ENCODE peak calls at places on chromosomes 11 and 22, in six cellular contexts. C is PC-3, Z is neural progenitor cell, N is GM23248, L is hepatocyte, P is astrocyte. Q is an unnamed sample. For H3K36me3, the result is how much of the 10 kb centered on the place peaks cover.

GRCh38 chr11:105156231-105156630 is 16.7 kb upstream of the CARD18 start:
- DNase-seq in P (no peak), C (peak), L (no peak), Z (peak), N (no peak), Q (peak)

GRCh38 chr11:33214187-33214586 is 43.0 kb upstream of the HIPK3 start:
- DNase-seq in N (peak), Z (no peak), C (no peak), P (peak), L (no peak), Q (no peak)

GRCh38 chr22:24162377-24162927 is 18.8 kb upstream of the SUSD2 start:
- DNase-seq in P (no peak), Z (no peak), L (no peak), C (no peak), N (no peak), Q (no peak)

GRCh38 chr11:114162719-114163123 is 103.2 kb downstream of the ZBTB16 start:
- DNase-seq in N (peak), L (peak), C (peak), Z (no peak), P (peak), Q (peak)

GRCh38 chr11:116603783-116604323 is 168.9 kb downstream of the BUD13 start:
- DNase-seq in Z (no peak), P (no peak), N (no peak), C (no peak), L (no peak), Q (no peak)

GRCh38 chr11:46663277-46663940 is 37.0 kb downstream of the ARHGAP1 start:
- DNase-seq in C (peak), Z (no peak), N (peak), P (no peak), L (no peak), Q (no peak)

GRCh38 chr11:85431319-85431718 is 195.8 kb downstream of the DLG2 start:
- DNase-seq in Z (no peak), C (no peak), N (no peak), L (no peak), P (no peak), Q (no peak)

GRCh38 chr22:37431811-37432707 is 4.8 kb upstream of the ELFN2 start:
- DNase-seq in Z (no peak), P (peak), L (peak), N (peak), C (peak), Q (peak)

DNA sequence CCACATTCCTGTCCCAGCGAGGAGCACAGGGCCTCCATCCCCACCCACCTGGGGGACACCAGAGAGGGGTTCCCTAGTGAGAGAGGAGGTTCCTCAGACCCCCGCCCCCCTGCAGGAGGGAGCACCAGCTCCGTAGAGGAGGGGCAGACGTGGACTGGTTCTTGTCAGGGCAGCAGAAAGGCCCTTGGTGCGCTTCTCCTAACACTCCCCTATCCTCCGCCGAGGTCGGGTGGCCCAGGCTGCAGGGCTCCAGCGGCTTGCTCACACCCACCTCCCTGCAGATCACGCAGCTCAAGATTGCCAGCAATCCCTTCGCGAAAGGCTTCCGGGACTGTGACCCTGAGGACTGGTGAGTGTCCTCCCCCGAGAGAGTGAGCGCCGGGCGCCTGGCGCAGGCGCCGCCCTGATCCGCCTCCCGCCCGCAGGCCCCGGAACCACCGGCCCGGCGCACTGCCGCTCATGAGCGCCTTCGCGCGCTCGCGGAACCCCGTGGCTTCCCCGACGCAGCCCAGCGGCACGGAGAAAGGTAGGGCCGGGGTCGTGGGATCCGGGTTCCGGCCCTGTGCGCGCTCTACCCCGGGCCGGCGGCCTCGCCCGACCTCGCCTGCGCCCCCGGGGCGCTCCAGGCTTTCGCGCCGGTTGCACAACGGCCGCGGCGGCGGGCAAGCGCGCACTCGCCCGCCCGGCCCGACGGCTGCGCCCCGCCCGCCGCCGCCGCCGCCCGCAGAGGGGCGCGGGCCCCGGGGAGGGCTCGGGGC is 5.1 kb downstream of the TBX1 start:
- DNase-seq in Z (peak), C (no peak), P (no peak), L (no peak), N (peak), Q (no peak)
- TF ChIP-seq EZH2 in Z (peak), C (no peak), P (peak), L (peak), N (no peak), Q (no peak)

GRCh38 chr22:19180234-19180633 is 1.7 kb upstream of the SLC25A1 start:
- DNase-seq in L (no peak), Z (no peak), P (no peak), N (no peak), C (no peak), Q (no peak)
- H3K36me3 ChIP-seq in L (under half), Z (under half), P (under half), N (under half), C (under half), Q (under half)

DNA sequence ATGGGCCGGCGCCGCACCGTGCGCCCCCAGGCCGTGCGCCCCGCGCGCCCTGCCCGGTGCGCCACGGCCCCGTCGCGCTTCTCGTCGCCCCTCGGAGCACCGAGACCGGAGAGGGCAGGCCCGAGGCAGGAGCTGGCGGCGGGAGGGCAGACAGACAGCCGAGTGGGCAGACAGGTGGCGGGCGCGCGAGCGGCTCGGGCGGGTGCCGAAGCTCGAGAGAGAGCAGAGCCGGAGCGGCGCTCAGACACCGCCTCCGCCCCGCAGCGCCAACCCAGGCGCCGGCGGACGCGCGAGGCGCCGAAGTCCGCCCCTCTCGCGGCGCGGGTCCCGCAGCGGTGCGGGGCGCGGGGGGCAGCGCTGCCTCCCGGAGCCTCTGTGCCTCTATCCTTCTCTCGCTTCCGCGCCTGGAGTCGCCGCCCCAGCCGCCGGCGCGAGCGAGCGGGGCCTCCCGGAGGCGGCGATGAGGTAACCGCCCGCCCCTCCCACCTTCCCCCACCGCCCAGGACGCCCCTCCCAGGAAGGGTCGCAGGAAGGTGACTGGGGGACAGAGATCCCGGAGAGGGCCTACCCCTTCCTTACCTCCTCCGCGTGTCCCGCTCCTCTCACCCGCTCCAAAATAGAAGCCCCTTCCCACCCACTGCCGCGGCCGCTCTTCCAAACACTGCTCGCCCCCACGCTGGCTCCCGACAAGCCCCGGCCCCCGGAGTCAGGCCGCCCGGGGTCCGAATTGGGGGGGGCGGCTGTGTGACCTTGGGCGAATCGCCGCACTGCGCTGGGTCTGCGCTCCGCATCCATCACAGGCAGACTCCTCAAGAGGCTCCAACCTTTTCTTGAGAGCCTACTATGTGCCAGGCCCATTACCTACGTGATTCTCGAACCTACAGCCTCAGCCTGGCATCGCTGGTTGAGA is at the start of gene RASL10A:
- DNase-seq in C (no peak), Z (peak), N (peak), P (no peak), L (no peak), Q (no peak)
- TF ChIP-seq EZH2 in C (no peak), Z (peak), N (peak), P (peak), L (peak), Q (no peak)

DNA sequence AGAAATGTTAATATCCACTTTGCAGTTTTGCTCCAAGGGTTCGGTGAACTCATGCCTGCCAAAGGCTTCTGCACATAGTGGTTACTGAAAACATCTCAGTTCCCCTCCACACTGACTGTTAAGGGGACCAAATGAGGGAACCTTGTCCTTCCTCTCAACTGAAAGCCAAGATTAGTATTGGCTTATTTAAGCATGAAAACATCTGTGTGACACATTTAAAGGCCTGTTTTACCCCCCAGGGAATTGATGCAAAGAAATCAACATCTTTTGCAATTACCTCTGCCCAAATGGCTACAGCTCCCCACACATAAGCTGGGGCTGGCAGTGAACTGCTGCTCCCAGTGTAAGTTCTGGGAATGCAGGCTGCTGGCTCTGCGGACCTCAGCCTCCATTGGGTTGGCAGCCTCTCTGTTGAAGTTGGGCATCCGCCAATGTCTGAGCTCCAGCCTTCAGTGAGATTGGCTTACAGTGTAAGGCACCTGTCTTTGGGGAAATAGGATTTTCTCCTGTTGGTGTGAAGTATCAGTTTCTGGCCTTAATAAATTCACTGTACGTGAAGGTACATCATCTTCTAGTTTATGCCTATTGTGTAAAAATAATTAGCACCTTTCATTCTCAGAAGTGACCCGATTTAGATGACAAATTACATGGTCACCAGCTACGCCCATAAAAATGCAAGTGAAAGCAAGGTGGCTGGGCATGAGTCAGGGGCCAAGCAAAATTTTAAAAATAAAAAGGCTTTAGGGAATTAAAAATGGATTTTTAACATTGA is 213.4 kb upstream of the SYN3 start:
- DNase-seq in N (peak), Z (peak), P (peak), C (no peak), L (no peak), Q (no peak)
- H3K36me3 ChIP-seq in N (under half), Z (under half), P (under half), C (under half), L (under half), Q (under half)

DNA sequence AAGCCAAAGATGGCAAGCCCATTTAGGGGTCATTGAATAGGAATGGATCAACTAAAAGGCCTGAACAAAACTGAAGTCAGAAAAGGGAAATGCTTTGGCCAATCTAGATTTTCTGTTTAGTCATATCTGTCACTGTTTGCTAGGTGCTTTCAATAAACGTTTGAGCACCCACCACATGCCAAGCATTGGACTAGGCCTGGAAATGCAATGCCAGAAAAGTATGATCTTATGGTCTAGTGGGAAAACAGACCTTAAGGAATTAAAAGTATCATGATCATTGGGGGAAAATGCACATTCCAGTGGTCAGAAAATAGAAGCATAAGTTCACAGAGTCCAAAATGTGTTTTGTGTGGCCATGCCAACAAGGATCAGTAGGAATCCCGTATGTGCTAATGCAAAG is 76.8 kb upstream of the BIRC3 start:
- DNase-seq in Z (no peak), P (peak), C (peak), L (no peak), N (peak), Q (no peak)
- TF ChIP-seq EZH2 in Z (no peak), P (no peak), C (no peak), L (no peak), N (no peak), Q (no peak)

GRCh38 chr11:119295178-119295577 is 21.8 kb downstream of the MCAM start:
- DNase-seq in L (no peak), N (peak), P (no peak), Z (no peak), C (peak), Q (no peak)

GRCh38 chr11:119300198-119300964 is 16.5 kb downstream of the MCAM start:
- DNase-seq in L (no peak), C (no peak), N (no peak), P (no peak), Z (no peak), Q (no peak)

GRCh38 chr11:119297938-119298337 is 19.0 kb downstream of the MCAM start:
- DNase-seq in P (no peak), C (no peak), N (no peak), Z (no peak), L (no peak), Q (no peak)

GRCh38 chr11:119299416-119299815 is 17.5 kb downstream of the MCAM start:
- DNase-seq in N (no peak), P (no peak), Z (no peak), C (no peak), L (no peak), Q (no peak)

GRCh38 chr11:119298726-119299125 is 18.2 kb downstream of the MCAM start:
- DNase-seq in N (no peak), L (no peak), C (no peak), Z (no peak), P (no peak), Q (no peak)
- H3K36me3 ChIP-seq in N (half or more), L (under half), C (half or more), Z (under half), P (under half), Q (half or more)

Q was measured in A673.